ENCODE peak calls at places on chromosomes 2 and 18, in five cellular contexts. P is Peyer's patch, U is RWPE1, J is BE2C, E is MM.1S. H is an unnamed sample.

GRCh38 chr2:148132400-148132799 is 111.5 kb downstream of the MBD5 start:
- DNase-seq in P (no peak), U (peak), J (no peak), E (no peak), H (no peak)

GRCh38 chr2:27822049-27822448 is 50.5 kb downstream of the MRPL33 start:
- DNase-seq in P (no peak), U (no peak), J (no peak), E (no peak), H (no peak)

GRCh38 chr18:12309683-12310198 is 1.7 kb downstream of the TUBB6 start:
- DNase-seq in P (no peak), U (peak), J (no peak), E (no peak), H (no peak)

GRCh38 chr2:147630585-147630984 is 214.2 kb upstream of the ACVR2A start:
- DNase-seq in P (no peak), U (no peak), J (no peak), E (no peak), H (no peak)

GRCh38 chr2:71675296-71675695 is 221.9 kb downstream of the DYSF start:
- DNase-seq in P (no peak), U (peak), J (no peak), E (no peak), H (no peak)

GRCh38 chr2:6645672-6646071 is 220.0 kb downstream of the CMPK2 start:
- DNase-seq in P (no peak), U (no peak), J (peak), E (no peak), H (no peak)

GRCh38 chr2:226403360-226403759 is 396.3 kb downstream of the IRS1 start:
- DNase-seq in P (no peak), U (no peak), J (no peak), E (no peak), H (no peak)

GRCh38 chr2:168545439-168546082 is 89.5 kb downstream of the CERS6 start:
- DNase-seq in P (no peak), U (peak), J (no peak), E (no peak), H (no peak)

GRCh38 chr2:177939211-177939610 is 133.4 kb downstream of the PDE11A start:
- DNase-seq in P (no peak), U (no peak), J (no peak), E (no peak), H (no peak)

GRCh38 chr2:120870467-120870788 is 134.8 kb downstream of the GLI2 start:
- DNase-seq in P (no peak), U (no peak), J (no peak), E (no peak), H (no peak)

GRCh38 chr2:197997083-197997541 is 192.7 kb downstream of the PLCL1 start:
- DNase-seq in P (no peak), U (no peak), J (no peak), E (peak), H (no peak)

GRCh38 chr2:17208511-17208910 is 309.7 kb downstream of the RAD51AP2 start:
- DNase-seq in P (no peak), U (no peak), J (no peak), E (no peak), H (no peak)

GRCh38 chr2:159615936-159616733 is at the start of gene BAZ2B:
- DNase-seq in P (peak), U (peak), J (peak), E (peak), H (no peak)

GRCh38 chr18:10530852-10531251 is 5.0 kb downstream of the NAPG start:
- DNase-seq in P (no peak), U (peak), J (no peak), E (no peak), H (no peak)

GRCh38 chr2:21194828-21195227 is 71.1 kb downstream of the TDRD15 start:
- DNase-seq in P (no peak), U (no peak), J (no peak), E (no peak), H (no peak)

DNA sequence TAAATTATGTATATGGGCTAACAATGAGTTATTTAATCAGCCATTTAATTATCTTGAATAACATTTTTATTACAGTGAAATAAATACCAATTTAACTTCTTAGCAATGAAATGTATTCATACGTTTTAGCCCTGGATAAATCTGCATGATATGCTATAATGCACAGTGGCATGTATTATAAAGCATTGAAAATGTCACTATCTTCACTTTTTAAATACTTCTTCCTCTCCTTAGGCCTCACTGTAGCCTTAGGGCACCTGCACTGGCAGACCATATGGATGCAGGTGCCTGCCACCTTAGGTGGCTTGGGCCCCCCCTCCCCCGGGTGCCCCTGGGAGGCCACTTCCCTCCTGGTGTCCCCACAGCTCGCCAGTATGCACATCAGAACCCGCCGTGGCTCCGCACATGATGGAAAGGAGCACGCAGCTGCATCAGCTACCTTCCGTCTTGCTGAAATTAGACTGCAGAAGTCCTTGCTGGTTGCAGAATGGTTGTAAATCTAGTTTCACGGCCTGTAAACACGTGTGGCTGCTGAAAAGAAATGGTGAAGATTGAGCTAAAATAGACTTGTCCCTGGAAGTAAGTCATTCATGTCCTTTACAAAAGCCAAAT is 56.7 kb downstream of the ADI1 start:
- DNase-seq in P (no peak), U (no peak), J (peak), E (no peak), H (no peak)
- TF ChIP-seq CTCF in P (no peak), U (peak), J (no peak), E (no peak), H (no peak)

GRCh38 chr2:112031916-112032582 is 23.0 kb upstream of the TMEM87B start:
- DNase-seq in P (no peak), U (peak), J (no peak), E (peak), H (no peak)

GRCh38 chr2:112033600-112033999 is 21.5 kb upstream of the TMEM87B start:
- DNase-seq in P (no peak), U (no peak), J (no peak), E (no peak), H (no peak)

GRCh38 chr2:112034924-112035323 is 20.1 kb upstream of the TMEM87B start:
- DNase-seq in P (no peak), U (no peak), J (no peak), E (no peak), H (no peak)

GRCh38 chr2:112031473-112031872 is 23.6 kb upstream of the TMEM87B start:
- DNase-seq in P (no peak), U (no peak), J (no peak), E (peak), H (no peak)

GRCh38 chr2:112032615-112033457 is 22.2 kb upstream of the TMEM87B start:
- DNase-seq in P (no peak), U (peak), J (no peak), E (peak), H (no peak)
- TF ChIP-seq CTCF in P (no peak), U (no peak), J (no peak), E (peak), H (no peak)

DNA sequence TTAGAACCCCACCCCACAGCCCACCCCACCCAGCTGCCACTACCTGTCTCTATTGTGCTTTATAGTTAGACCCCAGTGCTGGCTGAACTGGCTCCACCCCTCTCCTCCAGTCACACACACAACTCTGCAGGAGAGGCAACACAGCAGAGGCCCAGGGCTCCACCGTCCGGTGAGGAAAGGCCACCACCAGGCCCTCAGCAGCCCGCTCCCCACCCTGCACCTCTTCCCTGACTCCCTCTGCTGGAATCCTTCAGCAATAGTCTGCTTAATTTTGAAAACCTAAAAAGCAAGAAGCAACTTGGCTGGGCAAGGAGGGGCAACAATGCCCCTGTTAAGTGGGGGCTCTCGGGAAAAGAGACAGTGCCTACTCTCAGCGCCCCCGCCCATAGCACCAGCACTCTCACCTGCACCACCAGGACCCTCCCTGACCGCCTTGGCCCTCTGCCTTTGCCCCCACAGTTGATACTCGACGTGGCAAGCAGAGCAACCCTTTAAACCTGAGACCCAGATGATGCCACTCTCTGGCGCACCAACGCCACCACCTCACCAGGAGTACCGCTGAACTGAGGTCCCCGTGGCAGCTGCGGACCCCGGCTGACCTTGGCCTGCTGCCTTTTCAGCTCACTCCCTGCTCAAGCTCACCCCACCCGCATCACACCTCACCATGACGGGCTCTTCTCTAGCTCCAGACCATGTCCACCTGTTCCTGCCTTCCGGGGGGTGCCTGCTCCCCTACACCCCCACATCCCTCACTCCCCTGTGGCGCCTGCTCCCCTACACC is 45.7 kb downstream of the NDUFA10 start:
- DNase-seq in P (no peak), U (no peak), J (peak), E (no peak), H (no peak)
- TF ChIP-seq CTCF in P (no peak), U (no peak), J (peak), E (no peak), H (no peak)

GRCh38 chr2:5365871-5366461 is 326.2 kb upstream of the SOX11 start:
- DNase-seq in P (no peak), U (peak), J (peak), E (peak), H (no peak)
- TF ChIP-seq CTCF in P (peak), U (peak), J (peak), E (peak), H (no peak)